ENCODE peak calls at places on chromosome 15, in four cellular contexts. K is left ventricle myocardium inferior, Z is mammary epithelial cell, Q is tibial nerve. T is an unnamed sample. For H3K36me3, the result is how much of the 10 kb centered on the place peaks cover.

GRCh38 chr15:79919090-79919748 is 22.4 kb upstream of the MTHFS start:
- DNase-seq in Z (no peak), K (no peak), Q (no peak), T (no peak)

GRCh38 chr15:96323250-96324162 is 7.0 kb upstream of the NR2F2 start:
- DNase-seq in K (no peak), Z (no peak), Q (no peak), T (no peak)

GRCh38 chr15:96054029-96054428 is 276.5 kb upstream of the NR2F2 start:
- DNase-seq in K (no peak), Q (no peak), Z (no peak), T (no peak)

GRCh38 chr15:66899555-66900350 is 165.6 kb upstream of the SMAD3 start:
- DNase-seq in Z (no peak), K (no peak), Q (no peak), T (peak)

GRCh38 chr15:68503791-68504720 is 72.1 kb upstream of the ITGA11 start:
- DNase-seq in Z (no peak), Q (no peak), K (no peak), T (no peak)

GRCh38 chr15:67543348-67543718 is 830 bp downstream of the MAP2K5 start:
- DNase-seq in Q (no peak), Z (peak), K (no peak), T (peak)

GRCh38 chr15:86968244-86968643 is 888.6 kb downstream of the AGBL1 start:
- DNase-seq in Q (no peak), Z (no peak), K (no peak), T (no peak)

GRCh38 chr15:79440355-79440908 is 8.3 kb downstream of the MINAR1 start:
- DNase-seq in Q (no peak), Z (no peak), K (no peak), T (no peak)

GRCh38 chr15:76947454-76947853 is 15.9 kb downstream of the RCN2 start:
- DNase-seq in K (no peak), Q (no peak), Z (no peak), T (no peak)

GRCh38 chr15:67396109-67396508 is 124.8 kb upstream of the C15orf61 start:
- DNase-seq in Z (no peak), Q (no peak), K (no peak), T (no peak)

GRCh38 chr15:95620934-95621579 is 709.4 kb upstream of the NR2F2 start:
- DNase-seq in K (no peak), Q (no peak), Z (peak), T (no peak)

GRCh38 chr15:55742927-55743614 is at the start of gene PRTG:
- DNase-seq in Z (peak), K (peak), Q (peak), T (peak)

GRCh38 chr15:98853161-98853560 is 154.4 kb downstream of the PGPEP1L start:
- DNase-seq in Q (peak), Z (peak), K (peak), T (peak)

GRCh38 chr15:76161153-76162049 is 101.6 kb downstream of the TMEM266 start:
- DNase-seq in Q (no peak), K (no peak), Z (no peak), T (no peak)

GRCh38 chr15:85495096-85495495 is 114.7 kb downstream of the AKAP13 start:
- DNase-seq in K (no peak), Z (no peak), Q (no peak), T (no peak)

GRCh38 chr15:70267879-70268278 is 170.2 kb upstream of the TLE3 start:
- DNase-seq in Z (peak), K (no peak), Q (no peak), T (no peak)

GRCh38 chr15:77513226-77513625 is 92.5 kb downstream of the HMG20A start:
- DNase-seq in K (no peak), Q (no peak), Z (no peak), T (no peak)

GRCh38 chr15:65663521-65663920 is 41.8 kb downstream of the SLC24A1 start:
- DNase-seq in K (no peak), Q (no peak), Z (no peak), T (no peak)

GRCh38 chr15:85168642-85169173 is 187.1 kb downstream of the PDE8A start:
- DNase-seq in Q (no peak), Z (peak), K (no peak), T (no peak)

GRCh38 chr15:56678562-56678961 is 54.7 kb downstream of the ZNF280D start:
- DNase-seq in Q (no peak), K (no peak), Z (no peak), T (no peak)

GRCh38 chr15:63856711-63857458 is 23.1 kb upstream of the HERC1 start:
- DNase-seq in Q (no peak), Z (peak), K (no peak), T (no peak)

GRCh38 chr15:72200395-72201237 is 3.0 kb upstream of the GRAMD2A start:
- DNase-seq in Z (no peak), K (no peak), Q (no peak), T (no peak)

GRCh38 chr15:22979069-22979698 is 984 bp downstream of the CYFIP1 start:
- DNase-seq in K (peak), Z (peak), Q (no peak), T (peak)

GRCh38 chr15:76197703-76198455 is 113.4 kb downstream of the ETFA start:
- DNase-seq in Q (no peak), Z (peak), K (no peak), T (no peak)

GRCh38 chr15:85424154-85424553 is 43.8 kb downstream of the AKAP13 start:
- DNase-seq in K (no peak), Z (no peak), Q (no peak), T (no peak)

GRCh38 chr15:98905981-98906711 is 101.4 kb downstream of the PGPEP1L start:
- DNase-seq in K (no peak), Z (peak), Q (no peak), T (no peak)

GRCh38 chr15:42710662-42711061 is 26.3 kb downstream of the CDAN1 start:
- DNase-seq in K (no peak), Z (no peak), Q (no peak), T (no peak)

GRCh38 chr15:75025102-75025501 is 1.7 kb downstream of the PPCDC start:
- DNase-seq in Z (no peak), K (no peak), Q (no peak), T (no peak)

GRCh38 chr15:48394172-48394571 is 62.9 kb downstream of the DUT start:
- DNase-seq in K (peak), Q (peak), Z (no peak), T (no peak)

GRCh38 chr15:76993114-76993715 is 1.7 kb upstream of the PSTPIP1 start:
- DNase-seq in K (no peak), Z (no peak), Q (no peak), T (peak)

GRCh38 chr15:44193651-44194396 is 1.2 kb downstream of the FRMD5 start:
- DNase-seq in Q (no peak), K (no peak), Z (peak), T (no peak)

GRCh38 chr15:36458406-36458805 is 121.0 kb upstream of the CDIN1 start:
- DNase-seq in Z (no peak), K (no peak), Q (no peak), T (no peak)

GRCh38 chr15:47394410-47394809 is 322.9 kb upstream of the SEMA6D start:
- DNase-seq in K (no peak), Q (no peak), Z (no peak), T (no peak)

GRCh38 chr15:73244333-73244732 is 124.4 kb downstream of the HCN4 start:
- DNase-seq in Q (no peak), K (no peak), Z (peak), T (no peak)

GRCh38 chr15:34318277-34319079 is 19.1 kb downstream of the SLC12A6 start:
- DNase-seq in Q (no peak), K (peak), Z (peak), T (peak)

GRCh38 chr15:68081869-68082505 is 27.9 kb downstream of the PIAS1 start:
- DNase-seq in K (no peak), Q (no peak), Z (no peak), T (no peak)

GRCh38 chr15:94023520-94023919 is 207.8 kb upstream of the MCTP2 start:
- DNase-seq in K (no peak), Z (no peak), Q (no peak), T (no peak)

GRCh38 chr15:67521770-67522568 is 1.0 kb downstream of the C15orf61 start:
- DNase-seq in Q (no peak), K (no peak), Z (peak), T (no peak)

DNA sequence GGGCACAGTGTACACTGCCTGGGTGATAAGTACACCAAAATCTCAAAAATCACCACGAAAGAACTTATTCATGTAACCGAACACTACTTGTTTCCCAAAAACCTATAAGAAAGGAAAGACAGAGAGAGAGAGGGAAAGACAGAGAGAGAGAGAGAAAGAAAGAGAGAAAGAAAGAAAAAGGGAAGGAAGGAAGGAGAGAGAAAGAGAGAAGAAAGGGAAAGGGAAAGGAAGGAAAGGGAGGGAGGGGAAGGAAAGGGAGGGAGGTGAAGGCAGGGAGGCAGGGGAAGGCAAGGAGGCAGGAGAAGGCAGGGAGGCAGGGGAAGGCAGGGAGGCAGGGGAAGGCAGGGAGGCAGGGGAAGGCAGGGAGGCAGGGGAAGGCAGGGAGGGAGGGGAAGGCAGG is 48.2 kb downstream of the ANXA2 start:
- DNase-seq in Z (no peak), K (no peak), Q (no peak), T (no peak)
- H3K36me3 ChIP-seq in Z (half or more), K (half or more), Q (under half), T (half or more)

DNA sequence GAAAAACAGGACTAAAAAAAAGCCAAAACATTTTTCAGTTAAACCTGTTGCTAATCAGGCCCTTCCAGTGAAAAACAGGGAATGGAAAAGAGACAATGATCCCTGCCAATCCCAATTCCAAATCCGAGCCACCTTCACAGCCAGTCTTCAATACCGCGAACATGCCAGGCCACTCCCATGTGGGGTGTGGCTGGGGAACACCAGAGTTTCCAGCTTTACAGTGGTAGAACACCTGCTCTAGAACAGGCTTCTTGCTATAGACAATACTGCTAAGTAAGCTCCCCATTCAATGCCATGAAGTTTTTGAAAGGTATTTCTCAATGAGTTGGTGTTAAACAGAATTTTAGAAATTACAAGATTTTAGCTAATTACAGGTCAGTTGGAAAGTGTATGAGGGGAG is 228.3 kb downstream of the ATP8B4 start:
- DNase-seq in Q (no peak), K (no peak), Z (no peak), T (no peak)
- TF ChIP-seq CTCF in Q (no peak), K (no peak), Z (no peak), T (no peak)

GRCh38 chr15:41281236-41281635 is 50.2 kb downstream of the CHP1 start:
- DNase-seq in K (no peak), Z (peak), Q (no peak), T (no peak)

GRCh38 chr15:41279535-41280283 is 48.6 kb downstream of the CHP1 start:
- DNase-seq in K (no peak), Q (no peak), Z (no peak), T (no peak)

GRCh38 chr15:41278319-41278718 is 47.3 kb downstream of the CHP1 start:
- DNase-seq in Q (no peak), Z (no peak), K (no peak), T (no peak)

DNA sequence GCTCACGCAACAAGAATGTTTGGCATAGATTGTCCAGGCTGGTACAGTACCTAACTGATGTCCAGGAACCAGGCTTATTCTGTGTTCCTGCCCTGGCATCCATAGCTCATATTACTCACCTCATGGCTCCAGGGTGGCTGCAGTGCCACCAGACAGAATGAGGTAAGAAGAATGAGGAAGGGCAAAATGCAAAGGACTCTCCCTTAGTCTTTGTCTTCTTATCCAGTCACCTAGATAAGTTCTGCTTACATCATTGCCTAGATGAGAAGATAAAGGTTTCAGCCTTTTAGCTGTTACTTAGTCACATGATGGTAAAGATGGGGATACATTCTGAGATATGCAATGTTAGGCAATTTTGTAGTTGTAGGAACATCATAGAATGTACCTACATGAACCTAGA is 45.8 kb downstream of the CHP1 start:
- DNase-seq in K (no peak), Z (peak), Q (no peak), T (no peak)
- H3K36me3 ChIP-seq in K (half or more), Z (under half), Q (under half), T (half or more)

DNA sequence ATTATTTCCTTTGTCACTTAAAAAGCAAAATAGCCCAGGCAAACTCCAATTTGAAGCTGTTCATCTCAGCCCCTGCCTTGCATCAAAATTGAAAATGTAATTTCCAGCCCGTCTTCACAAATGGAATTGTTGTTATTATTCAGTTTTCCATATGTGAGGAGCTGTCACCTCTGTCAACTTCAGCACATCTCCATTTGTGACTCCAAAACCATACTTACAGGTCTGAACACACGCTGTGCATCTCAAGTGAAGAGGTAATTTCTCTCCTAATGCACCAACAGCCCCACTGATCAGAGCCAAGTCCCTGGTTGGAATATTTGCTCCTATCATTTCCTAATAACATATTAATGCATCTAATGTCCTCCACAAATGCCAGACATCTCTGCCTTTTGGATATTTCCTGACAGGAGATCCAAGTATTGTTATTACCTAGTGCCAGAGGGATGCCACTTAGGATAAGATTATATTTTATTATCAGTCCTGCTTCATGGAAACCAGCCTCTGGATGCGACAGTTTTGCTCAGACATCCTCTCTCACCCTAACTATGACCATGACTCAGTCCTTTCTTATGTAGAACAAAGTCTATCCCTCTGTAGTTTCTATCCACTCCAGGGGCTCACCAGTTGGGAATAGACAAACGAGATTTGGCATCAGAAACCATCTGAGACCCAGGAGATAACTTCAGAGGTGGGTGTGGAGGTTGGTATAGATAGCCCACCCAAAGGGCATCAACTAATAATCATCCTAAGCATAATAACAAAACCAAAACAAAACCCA is 379.8 kb downstream of the VPS13C start:
- DNase-seq in K (no peak), Z (no peak), Q (no peak), T (no peak)
- TF ChIP-seq CTCF in K (no peak), Z (no peak), Q (no peak), T (no peak)

GRCh38 chr15:54347082-54347827 is 369.0 kb downstream of the UNC13C start:
- DNase-seq in K (no peak), Q (no peak), Z (no peak), T (no peak)

GRCh38 chr15:54345301-54345700 is 367.1 kb downstream of the UNC13C start:
- DNase-seq in K (no peak), Z (no peak), Q (no peak), T (no peak)

GRCh38 chr15:54345827-54346226 is 367.6 kb downstream of the UNC13C start:
- DNase-seq in K (no peak), Q (no peak), Z (no peak), T (no peak)
- H3K36me3 ChIP-seq in K (under half), Q (under half), Z (under half), T (under half)

DNA sequence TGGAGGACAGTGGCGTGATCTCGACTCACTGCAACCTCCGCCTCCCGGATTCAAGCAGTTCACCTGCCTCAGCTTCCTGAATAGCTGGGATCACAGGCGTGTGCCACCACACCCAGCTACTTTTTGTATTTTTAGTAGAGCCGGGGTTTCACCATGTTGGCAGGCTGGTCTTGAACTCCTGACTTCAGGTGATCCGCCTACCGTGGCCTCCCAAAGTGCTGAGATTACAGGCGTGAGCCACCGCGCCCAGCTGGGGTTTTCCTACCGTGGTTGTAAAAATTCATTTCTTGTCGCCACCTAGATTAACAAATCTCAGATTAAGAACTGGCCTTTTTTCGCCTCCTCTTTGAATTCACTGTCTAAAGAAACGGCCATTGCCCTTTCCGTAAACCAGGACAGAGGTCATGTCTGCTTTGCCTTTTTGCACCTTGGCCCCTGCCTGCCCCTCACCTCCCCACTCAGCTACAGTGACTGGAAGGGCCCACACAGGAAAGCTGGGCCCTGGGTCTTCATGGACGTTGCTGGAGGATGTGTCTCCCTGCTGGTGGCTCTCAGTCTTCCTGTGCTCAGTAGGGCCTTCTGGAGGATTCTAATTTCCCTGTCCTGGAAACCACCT is 17.2 kb downstream of the ZNF710 start:
- DNase-seq in K (no peak), Z (no peak), Q (no peak), T (no peak)
- TF ChIP-seq CTCF in K (no peak), Z (no peak), Q (no peak), T (no peak)

GRCh38 chr15:81303241-81304225 is 20.4 kb downstream of the STARD5 start:
- DNase-seq in K (no peak), Z (no peak), Q (no peak), T (no peak)

GRCh38 chr15:81304226-81304625 is 19.7 kb downstream of the STARD5 start:
- DNase-seq in K (peak), Q (peak), Z (peak), T (peak)

GRCh38 chr15:81301385-81301784 is 22.6 kb downstream of the STARD5 start:
- DNase-seq in K (no peak), Q (no peak), Z (no peak), T (no peak)

GRCh38 chr15:81301815-81302399 is 22.0 kb downstream of the STARD5 start:
- DNase-seq in Z (no peak), Q (no peak), K (no peak), T (peak)

GRCh38 chr15:81302605-81303204 is 21.2 kb downstream of the STARD5 start:
- DNase-seq in Z (no peak), K (no peak), Q (no peak), T (no peak)
- H3K36me3 ChIP-seq in Z (under half), K (under half), Q (under half), T (under half)

GRCh38 chr15:32659340-32659831 is 17.9 kb downstream of the SCG5 start:
- DNase-seq in Q (no peak), K (no peak), Z (peak), T (no peak)
- TF ChIP-seq CTCF in Q (no peak), K (peak), Z (no peak), T (no peak)

GRCh38 chr15:26771168-26771916 is 1.5 kb downstream of the GABRB3 start:
- DNase-seq in Z (no peak), K (peak), Q (no peak), T (no peak)

GRCh38 chr15:26771917-26772587 is 814 bp downstream of the GABRB3 start:
- DNase-seq in Q (no peak), K (no peak), Z (no peak), T (no peak)

GRCh38 chr15:26767169-26767670 is 5.6 kb downstream of the GABRB3 start:
- DNase-seq in Q (no peak), K (no peak), Z (no peak), T (no peak)

GRCh38 chr15:26766262-26766661 is 6.6 kb downstream of the GABRB3 start:
- DNase-seq in Z (no peak), K (no peak), Q (no peak), T (no peak)
- H3K36me3 ChIP-seq in Z (under half), K (under half), Q (under half), T (under half)

T was measured in right lobe of liver.